ENCODE peak calls at places on chromosomes 16 and 17, in ten cellular contexts. C, B, I, Z, E, A, J, M, X and S are unnamed samples.

GRCh38 chr16:49455991-49456745 is 82.6 kb downstream of the C16orf78 start:
- DNase-seq in I (no peak), X (no peak), A (no peak), M (no peak), B (no peak), Z (peak), E (no peak), J (peak), C (no peak), S (peak)

GRCh38 chr17:17353625-17354484 is 50.7 kb downstream of the NT5M start:
- DNase-seq in C (no peak), A (no peak), Z (peak), I (no peak), M (no peak), E (no peak), B (no peak), X (no peak), J (no peak), S (no peak)

GRCh38 chr16:26269663-26270062 is 577.9 kb downstream of the HS3ST4 start:
- DNase-seq in B (no peak), J (no peak), M (no peak), Z (no peak), E (no peak), C (peak), X (no peak), I (no peak), A (no peak), S (no peak)

GRCh38 chr16:84999857-85000480 is 11.4 kb downstream of the ZDHHC7 start:
- DNase-seq in Z (no peak), A (no peak), B (no peak), E (no peak), X (no peak), M (no peak), C (no peak), J (no peak), I (no peak), S (no peak)

GRCh38 chr16:11949527-11949926 is 7.7 kb upstream of the NPIPB2 start:
- DNase-seq in C (peak), E (no peak), A (peak), Z (no peak), M (no peak), J (peak), B (peak), I (peak), X (no peak), S (peak)

GRCh38 chr17:29836643-29837042 is 93.4 kb downstream of the SSH2 start:
- DNase-seq in Z (no peak), E (no peak), I (no peak), B (no peak), J (no peak), C (no peak), X (no peak), M (no peak), A (no peak), S (no peak)

GRCh38 chr17:48576479-48577309 is 1.5 kb downstream of the HOXB4 start:
- DNase-seq in A (no peak), I (no peak), M (no peak), Z (no peak), X (no peak), E (no peak), C (no peak), B (no peak), J (peak), S (no peak)

GRCh38 chr16:11583889-11584565 is 2.7 kb downstream of the LITAF start:
- DNase-seq in E (no peak), I (no peak), J (peak), B (peak), A (no peak), M (no peak), C (peak), X (no peak), Z (peak), S (no peak)

GRCh38 chr16:47026947-47027346 is 53.5 kb upstream of the DNAJA2 start:
- DNase-seq in B (no peak), C (no peak), X (no peak), I (no peak), A (no peak), M (no peak), J (no peak), E (no peak), Z (no peak), S (no peak)

GRCh38 chr17:64037180-64037579 is 16.7 kb upstream of the ICAM2 start:
- DNase-seq in J (peak), E (no peak), I (no peak), B (no peak), X (no peak), Z (no peak), A (no peak), C (no peak), M (no peak), S (peak)

GRCh38 chr17:6105608-6106007 is 35.4 kb downstream of the WSCD1 start:
- DNase-seq in B (no peak), M (no peak), X (no peak), C (no peak), E (no peak), Z (peak), A (no peak), J (no peak), I (no peak), S (no peak)

GRCh38 chr17:73705594-73705993 is 61.3 kb upstream of the SDK2 start:
- DNase-seq in A (no peak), E (no peak), I (no peak), X (no peak), M (no peak), Z (no peak), C (no peak), B (peak), J (peak), S (no peak)

GRCh38 chr17:82050761-82051641 is 610 bp downstream of the RFNG start:
- DNase-seq in C (no peak), Z (peak), B (no peak), M (no peak), E (no peak), J (no peak), X (peak), I (no peak), A (no peak), S (no peak)

GRCh38 chr17:80738987-80739730 is 194.5 kb downstream of the RPTOR start:
- DNase-seq in C (no peak), X (no peak), J (no peak), A (no peak), M (no peak), I (no peak), Z (no peak), B (no peak), E (no peak), S (no peak)

GRCh38 chr17:61583242-61583641 is 7.8 kb downstream of the NACA2 start:
- DNase-seq in I (no peak), E (no peak), A (peak), X (no peak), M (no peak), Z (no peak), C (peak), J (no peak), B (no peak), S (no peak)

GRCh38 chr17:14747576-14747940 is 446.7 kb downstream of the HS3ST3B1 start:
- DNase-seq in Z (no peak), B (no peak), M (no peak), C (no peak), X (no peak), E (no peak), I (no peak), A (no peak), J (no peak), S (no peak)

GRCh38 chr16:67030221-67030962 is 1.4 kb downstream of the CBFB start:
- DNase-seq in Z (peak), X (no peak), E (no peak), M (no peak), A (no peak), I (no peak), J (peak), B (no peak), C (no peak), S (no peak)

GRCh38 chr17:29566473-29567361 is at the start of gene ABHD15:
- DNase-seq in X (peak), M (no peak), Z (peak), I (peak), A (peak), C (peak), J (peak), E (peak), B (peak), S (peak)

GRCh38 chr17:58333396-58334207 is 5.0 kb upstream of the TSPOAP1 start:
- DNase-seq in X (no peak), E (no peak), M (no peak), I (no peak), J (no peak), Z (peak), C (peak), A (no peak), B (no peak), S (no peak)

GRCh38 chr16:20023190-20023589 is 50.5 kb downstream of the GPR139 start:
- DNase-seq in A (no peak), E (no peak), B (no peak), J (no peak), C (peak), M (no peak), I (no peak), Z (no peak), X (no peak), S (no peak)

GRCh38 chr17:75404739-75405364 is 626 bp downstream of the GRB2 start:
- DNase-seq in I (no peak), M (no peak), A (no peak), C (peak), B (peak), J (peak), E (peak), Z (peak), X (peak), S (no peak)

GRCh38 chr17:11557727-11558452 is 40.4 kb upstream of the DNAH9 start:
- DNase-seq in M (no peak), J (no peak), X (peak), E (no peak), A (no peak), I (no peak), C (no peak), B (no peak), Z (no peak), S (peak)

GRCh38 chr17:73957564-73957963 is 245.9 kb upstream of the RPL38 start:
- DNase-seq in X (no peak), C (no peak), B (no peak), M (no peak), A (no peak), I (no peak), E (no peak), Z (no peak), J (no peak), S (no peak)

GRCh38 chr17:77489898-77490265 is 349.1 kb downstream of the SEC14L1 start:
- DNase-seq in Z (peak), A (no peak), M (no peak), E (peak), B (peak), I (peak), J (peak), C (no peak), X (peak), S (peak)

GRCh38 chr17:49716952-49717351 is 9.2 kb upstream of the SLC35B1 start:
- DNase-seq in M (no peak), X (no peak), B (no peak), C (no peak), J (no peak), A (no peak), E (no peak), I (no peak), Z (no peak), S (no peak)

GRCh38 chr17:41511716-41512115 is 6.3 kb upstream of the KRT13 start:
- DNase-seq in Z (no peak), A (no peak), J (no peak), B (no peak), C (no peak), X (no peak), M (no peak), I (no peak), E (no peak), S (no peak)

GRCh38 chr16:12147681-12148479 is 171.3 kb downstream of the SNX29 start:
- DNase-seq in E (no peak), Z (peak), I (no peak), C (peak), M (no peak), B (no peak), A (no peak), X (no peak), J (peak), S (no peak)

GRCh38 chr16:48347980-48348379 is 37.2 kb downstream of the SIAH1 start:
- DNase-seq in A (no peak), B (no peak), E (no peak), C (no peak), I (no peak), X (no peak), Z (no peak), M (no peak), J (no peak), S (no peak)

GRCh38 chr16:52912565-52913173 is 140.0 kb downstream of the CHD9NB start:
- DNase-seq in E (no peak), C (peak), M (peak), A (peak), B (peak), J (peak), I (peak), Z (no peak), X (no peak), S (peak)
- TF ChIP-seq CTCF in E (no peak), C (peak), M (peak), A (peak), B (peak), J (peak), I (peak), Z (peak), X (no peak), S (no peak)

GRCh38 chr16:30894540-30895368 is 877 bp upstream of the BCL7C start:
- DNase-seq in C (peak), M (no peak), J (no peak), A (no peak), B (no peak), E (no peak), X (no peak), I (no peak), Z (no peak), S (no peak)

GRCh38 chr16:30899794-30900193 is 3.4 kb downstream of the CTF1 start:
- DNase-seq in B (no peak), I (no peak), J (no peak), Z (no peak), E (no peak), X (no peak), A (no peak), M (no peak), C (no peak), S (no peak)

GRCh38 chr16:30895592-30896202 is 717 bp upstream of the CTF1 start:
- DNase-seq in A (peak), J (no peak), M (no peak), B (no peak), C (no peak), X (peak), Z (peak), I (no peak), E (no peak), S (no peak)

GRCh38 chr16:30896203-30896889 is at the start of gene CTF1:
- DNase-seq in C (no peak), B (peak), E (peak), M (no peak), Z (peak), I (peak), X (peak), A (peak), J (peak), S (peak)

DNA sequence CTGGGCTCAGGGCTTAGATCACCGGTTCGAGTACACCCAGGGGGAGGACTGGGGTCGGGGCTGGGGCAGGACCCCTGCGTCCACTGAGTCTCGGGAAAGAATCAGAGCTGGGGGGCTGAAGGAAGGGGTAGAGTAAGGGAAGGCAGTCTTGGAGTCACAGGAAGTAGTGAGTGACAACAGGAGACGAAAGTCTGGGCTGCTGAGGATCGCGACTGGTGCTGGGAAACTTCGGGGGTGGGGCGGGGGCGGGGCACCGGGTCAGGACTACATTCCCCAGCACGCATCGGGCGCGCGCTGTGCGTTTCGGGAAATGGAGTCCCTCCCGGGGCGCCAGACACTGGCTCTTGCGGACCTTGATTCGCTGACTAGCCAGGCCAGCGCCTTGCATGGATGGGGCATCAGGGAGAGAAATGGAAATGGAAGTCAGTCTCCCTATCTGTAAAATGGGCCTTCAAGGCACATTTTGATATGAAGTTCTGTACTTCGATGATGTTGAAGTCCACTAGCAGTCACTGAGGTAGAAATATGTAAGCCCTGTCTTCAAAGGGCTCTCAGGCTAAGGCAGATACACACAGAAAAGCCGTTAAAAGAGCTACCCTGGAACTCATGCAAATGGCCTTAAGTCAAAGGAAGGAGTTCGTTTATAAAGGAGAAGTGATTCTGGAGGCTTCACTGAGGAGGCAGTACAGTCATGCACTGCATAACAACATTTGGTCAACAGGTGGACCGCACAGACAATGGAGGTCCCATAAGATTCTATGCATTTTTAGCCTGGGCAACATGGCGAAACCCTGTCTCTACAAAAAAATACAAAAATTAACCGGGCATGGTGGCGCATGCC is 696 bp downstream of the CTF1 start:
- DNase-seq in X (peak), M (no peak), C (peak), A (peak), B (peak), I (peak), E (peak), Z (peak), J (peak), S (peak)
- TF ChIP-seq POLR2A in X (no peak), M (no peak), C (no peak), A (no peak), B (peak), I (no peak), E (peak), Z (no peak), J (peak), S (no peak)

GRCh38 chr16:23803591-23804123 is 32.1 kb upstream of the PRKCB start:
- DNase-seq in A (peak), I (peak), Z (peak), X (no peak), C (peak), J (peak), E (peak), M (no peak), B (peak), S (peak)
- TF ChIP-seq CTCF in A (peak), I (peak), Z (peak), X (no peak), C (peak), J (no peak), E (no peak), M (peak), B (peak), S (no peak)

GRCh38 chr17:36597866-36598777 is 3.3 kb upstream of the MRM1 start:
- DNase-seq in C (no peak), I (no peak), E (no peak), Z (no peak), A (no peak), X (no peak), B (no peak), J (no peak), M (no peak), S (no peak)

GRCh38 chr17:36594626-36595401 is 3.1 kb downstream of the DHRS11 start:
- DNase-seq in Z (peak), I (no peak), A (no peak), J (peak), B (no peak), C (no peak), E (no peak), M (no peak), X (no peak), S (peak)

GRCh38 chr17:36598951-36599401 is 2.4 kb upstream of the MRM1 start:
- DNase-seq in C (no peak), E (no peak), M (no peak), Z (no peak), A (no peak), I (no peak), B (no peak), J (no peak), X (no peak), S (peak)

GRCh38 chr17:36599546-36600250 is 1.7 kb upstream of the MRM1 start:
- DNase-seq in X (no peak), B (no peak), M (no peak), E (no peak), A (no peak), C (no peak), J (no peak), Z (no peak), I (no peak), S (peak)

DNA sequence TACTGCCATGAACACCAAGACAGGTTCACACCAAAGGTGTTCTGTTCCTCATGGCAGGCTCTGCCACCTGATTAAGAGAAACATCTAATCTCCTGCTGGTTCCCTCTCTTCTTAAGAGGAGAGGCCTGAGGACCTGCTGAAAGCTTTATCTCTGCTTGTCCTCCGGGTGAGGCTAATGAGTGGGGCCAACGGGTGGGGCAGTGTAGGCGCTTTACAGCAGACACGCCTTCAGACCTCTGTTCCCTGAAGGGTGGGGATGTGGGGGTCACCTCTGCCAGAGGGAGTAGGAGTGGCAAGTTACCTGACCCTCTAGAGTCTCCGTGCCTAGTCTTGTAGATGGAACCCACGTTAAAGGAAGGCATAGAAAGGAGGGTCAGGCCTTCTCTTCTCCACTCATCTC is 4.2 kb upstream of the MRM1 start:
- DNase-seq in J (peak), B (no peak), A (no peak), M (no peak), C (no peak), I (no peak), X (no peak), Z (no peak), E (no peak), S (no peak)
- TF ChIP-seq POLR2A in J (no peak), B (no peak), A (no peak), M (no peak), C (no peak), I (no peak), X (no peak), Z (no peak), E (no peak), S (no peak)

DNA sequence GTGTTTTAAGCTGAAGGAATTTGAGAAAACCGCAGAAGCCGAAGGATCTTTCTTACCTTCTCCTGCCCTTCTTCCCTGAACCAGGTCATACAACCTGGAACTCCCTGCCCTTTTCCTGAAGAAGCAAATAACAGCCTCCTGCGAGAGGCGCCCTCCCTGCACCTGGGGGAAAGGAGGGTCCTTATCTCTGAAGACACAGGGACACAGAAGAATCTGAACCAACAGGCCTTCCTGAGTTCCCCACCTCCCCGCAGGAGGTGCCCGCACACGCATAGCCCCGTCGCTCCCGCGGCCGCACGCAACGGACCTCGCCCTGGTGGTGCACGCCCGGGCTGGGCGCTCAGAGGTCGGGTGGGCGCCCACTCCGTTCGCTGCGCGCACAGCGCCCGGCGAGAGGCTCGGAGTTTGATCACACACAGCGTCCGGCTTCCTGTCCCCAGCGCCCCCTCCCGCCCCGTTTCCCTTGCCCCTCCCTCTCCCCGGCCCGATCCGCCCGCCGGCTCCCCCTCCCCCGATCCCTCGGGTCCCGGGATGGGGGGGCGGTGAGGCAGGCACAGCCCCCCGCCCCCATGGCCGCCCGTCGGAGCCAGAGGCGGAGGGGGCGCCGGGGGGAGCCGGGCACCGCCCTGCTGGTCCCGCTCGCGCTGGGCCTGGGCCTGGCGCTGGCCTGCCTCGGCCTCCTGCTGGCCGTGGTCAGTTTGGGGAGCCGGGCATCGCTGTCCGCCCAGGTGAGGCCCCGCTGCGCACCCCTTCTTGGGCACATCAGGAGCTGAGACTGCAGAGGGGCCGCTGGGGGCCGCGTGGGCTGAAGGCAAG is at the start of gene TNFSF12:
- DNase-seq in I (peak), B (peak), C (peak), X (peak), E (peak), A (no peak), M (no peak), Z (peak), J (peak), S (peak)
- TF ChIP-seq CTCF in I (no peak), B (peak), C (no peak), X (peak), E (no peak), A (peak), M (no peak), Z (no peak), J (peak), S (no peak)